ENCODE peak calls at places on chromosomes 1 and 21, in five cellular contexts. One of them, this sample, is unnamed.

GRCh38 chr1:243213045-243213787 is 41.9 kb downstream of the CEP170 start:
- DNase-seq in osteoblast: peak
- DNase-seq in T-helper 1 cell: no peak
- DNase-seq in AG08396: peak
- DNase-seq in posterior vena cava: no peak
- DNase-seq in this sample: no peak

GRCh38 chr1:53139911-53140310 is 2.5 kb downstream of the SLC1A7 start:
- DNase-seq in osteoblast: peak
- DNase-seq in posterior vena cava: no peak
- DNase-seq in T-helper 1 cell: no peak
- DNase-seq in AG08396: no peak
- DNase-seq in this sample: peak

GRCh38 chr1:64495878-64496277 is 25.9 kb downstream of the CACHD1 start:
- DNase-seq in T-helper 1 cell: no peak
- DNase-seq in posterior vena cava: no peak
- DNase-seq in osteoblast: no peak
- DNase-seq in AG08396: no peak
- DNase-seq in this sample: no peak

GRCh38 chr1:1390675-1391074 is 8.5 kb downstream of the CCNL2 start:
- DNase-seq in AG08396: no peak
- DNase-seq in osteoblast: peak
- DNase-seq in posterior vena cava: no peak
- DNase-seq in T-helper 1 cell: no peak
- DNase-seq in this sample: no peak

GRCh38 chr21:42535602-42536171 is 22.0 kb downstream of the SLC37A1 start:
- DNase-seq in osteoblast: no peak
- DNase-seq in AG08396: no peak
- DNase-seq in posterior vena cava: peak
- DNase-seq in T-helper 1 cell: no peak
- DNase-seq in this sample: no peak

GRCh38 chr1:53371121-53371666 is 43.3 kb upstream of the LRP8 start:
- DNase-seq in osteoblast: no peak
- DNase-seq in T-helper 1 cell: no peak
- DNase-seq in AG08396: no peak
- DNase-seq in posterior vena cava: peak
- DNase-seq in this sample: peak

GRCh38 chr21:45427331-45428271 is 22.6 kb downstream of the COL18A1 start:
- DNase-seq in osteoblast: peak
- DNase-seq in posterior vena cava: peak
- DNase-seq in AG08396: peak
- DNase-seq in T-helper 1 cell: no peak
- DNase-seq in this sample: no peak

GRCh38 chr1:19436716-19437476 is 48.4 kb downstream of the CAPZB start:
- DNase-seq in posterior vena cava: peak
- DNase-seq in T-helper 1 cell: no peak
- DNase-seq in osteoblast: no peak
- DNase-seq in AG08396: no peak
- DNase-seq in this sample: peak

GRCh38 chr1:109395602-109396512 is 1.9 kb downstream of the SORT1 start:
- DNase-seq in osteoblast: peak
- DNase-seq in posterior vena cava: no peak
- DNase-seq in AG08396: peak
- DNase-seq in T-helper 1 cell: no peak
- DNase-seq in this sample: no peak

GRCh38 chr1:15994590-15995351 is 9.3 kb upstream of the SRARP start:
- DNase-seq in T-helper 1 cell: no peak
- DNase-seq in AG08396: peak
- DNase-seq in posterior vena cava: peak
- DNase-seq in osteoblast: peak
- DNase-seq in this sample: no peak

GRCh38 chr21:35149698-35150097 is 100.6 kb upstream of the RUNX1 start:
- DNase-seq in T-helper 1 cell: no peak
- DNase-seq in osteoblast: no peak
- DNase-seq in AG08396: no peak
- DNase-seq in posterior vena cava: no peak
- DNase-seq in this sample: no peak

GRCh38 chr1:34113887-34114286 is 51.1 kb downstream of the CSMD2 start:
- DNase-seq in osteoblast: no peak
- DNase-seq in AG08396: no peak
- DNase-seq in T-helper 1 cell: no peak
- DNase-seq in posterior vena cava: no peak
- DNase-seq in this sample: peak

GRCh38 chr1:159925713-159926066 is 383 bp upstream of the TAGLN2 start:
- DNase-seq in posterior vena cava: no peak
- DNase-seq in AG08396: peak
- DNase-seq in osteoblast: no peak
- DNase-seq in T-helper 1 cell: no peak
- DNase-seq in this sample: no peak

GRCh38 chr1:14742181-14742980 is 143.9 kb downstream of the KAZN start:
- DNase-seq in T-helper 1 cell: no peak
- DNase-seq in posterior vena cava: no peak
- DNase-seq in AG08396: peak
- DNase-seq in osteoblast: peak
- DNase-seq in this sample: no peak

GRCh38 chr1:219548386-219548785 is 64.5 kb downstream of the ZC3H11B start:
- DNase-seq in AG08396: no peak
- DNase-seq in T-helper 1 cell: no peak
- DNase-seq in posterior vena cava: no peak
- DNase-seq in osteoblast: no peak
- DNase-seq in this sample: no peak

GRCh38 chr21:46092811-46093667 is 4.9 kb upstream of the COL6A2 start:
- DNase-seq in osteoblast: peak
- DNase-seq in AG08396: peak
- DNase-seq in posterior vena cava: peak
- DNase-seq in T-helper 1 cell: no peak
- DNase-seq in this sample: peak

GRCh38 chr1:64516301-64516700 is 46.4 kb downstream of the CACHD1 start:
- DNase-seq in T-helper 1 cell: no peak
- DNase-seq in AG08396: no peak
- DNase-seq in posterior vena cava: no peak
- DNase-seq in osteoblast: no peak
- DNase-seq in this sample: no peak

GRCh38 chr21:37264808-37265207 is 2.3 kb downstream of the VPS26C start:
- DNase-seq in AG08396: no peak
- DNase-seq in osteoblast: no peak
- DNase-seq in posterior vena cava: no peak
- DNase-seq in T-helper 1 cell: no peak
- DNase-seq in this sample: no peak

GRCh38 chr1:87334351-87335174 is 5.9 kb downstream of the LMO4 start:
- DNase-seq in AG08396: peak
- DNase-seq in posterior vena cava: no peak
- DNase-seq in T-helper 1 cell: no peak
- DNase-seq in osteoblast: peak
- DNase-seq in this sample: no peak

GRCh38 chr1:10647414-10648170 is 148.9 kb downstream of the CASZ1 start:
- DNase-seq in posterior vena cava: no peak
- DNase-seq in T-helper 1 cell: no peak
- DNase-seq in AG08396: no peak
- DNase-seq in osteoblast: no peak
- DNase-seq in this sample: no peak

GRCh38 chr1:217562229-217562878 is 68.5 kb downstream of the GPATCH2 start:
- DNase-seq in AG08396: peak
- DNase-seq in osteoblast: no peak
- DNase-seq in T-helper 1 cell: no peak
- DNase-seq in posterior vena cava: no peak
- DNase-seq in this sample: no peak

GRCh38 chr1:59976194-59977074 is 49.9 kb upstream of the CYP2J2 start:
- DNase-seq in AG08396: peak
- DNase-seq in T-helper 1 cell: peak
- DNase-seq in osteoblast: peak
- DNase-seq in posterior vena cava: peak
- DNase-seq in this sample: no peak

GRCh38 chr1:30704271-30704670 is 19.1 kb downstream of the MATN1 start:
- DNase-seq in AG08396: no peak
- DNase-seq in osteoblast: peak
- DNase-seq in posterior vena cava: peak
- DNase-seq in T-helper 1 cell: no peak
- DNase-seq in this sample: no peak

GRCh38 chr1:225532240-225532944 is 104.6 kb upstream of the LBR start:
- DNase-seq in T-helper 1 cell: no peak
- DNase-seq in AG08396: no peak
- DNase-seq in posterior vena cava: no peak
- DNase-seq in osteoblast: no peak
- DNase-seq in this sample: no peak

GRCh38 chr1:185045793-185046441 is 559 bp downstream of the RNF2 start:
- DNase-seq in osteoblast: peak
- DNase-seq in posterior vena cava: no peak
- DNase-seq in T-helper 1 cell: peak
- DNase-seq in AG08396: peak
- DNase-seq in this sample: no peak

GRCh38 chr1:16366722-16367257 is at the start of gene SZRD1:
- DNase-seq in posterior vena cava: peak
- DNase-seq in osteoblast: peak
- DNase-seq in AG08396: peak
- DNase-seq in T-helper 1 cell: peak
- DNase-seq in this sample: peak

GRCh38 chr1:216111842-216112241 is 311.4 kb downstream of the USH2A start:
- DNase-seq in posterior vena cava: no peak
- DNase-seq in T-helper 1 cell: no peak
- DNase-seq in AG08396: no peak
- DNase-seq in osteoblast: no peak
- DNase-seq in this sample: no peak

GRCh38 chr1:223500560-223501425 is 107.6 kb downstream of the CCDC185 start:
- DNase-seq in AG08396: peak
- DNase-seq in posterior vena cava: peak
- DNase-seq in osteoblast: peak
- DNase-seq in T-helper 1 cell: no peak
- DNase-seq in this sample: no peak

GRCh38 chr21:45010096-45010495 is 64.3 kb upstream of the ADARB1 start:
- DNase-seq in posterior vena cava: no peak
- DNase-seq in osteoblast: no peak
- DNase-seq in T-helper 1 cell: no peak
- DNase-seq in AG08396: no peak
- DNase-seq in this sample: no peak

GRCh38 chr1:155193275-155193990 is 14.3 kb downstream of the THBS3 start:
- DNase-seq in T-helper 1 cell: peak
- DNase-seq in osteoblast: peak
- DNase-seq in AG08396: peak
- DNase-seq in posterior vena cava: peak
- DNase-seq in this sample: peak

GRCh38 chr1:108575241-108575850 is 15.4 kb downstream of the EEIG2 start:
- DNase-seq in T-helper 1 cell: no peak
- DNase-seq in osteoblast: no peak
- DNase-seq in AG08396: no peak
- DNase-seq in posterior vena cava: no peak
- DNase-seq in this sample: no peak

GRCh38 chr1:26127235-26128163 is 15.9 kb downstream of the PDIK1L start:
- DNase-seq in posterior vena cava: no peak
- DNase-seq in T-helper 1 cell: no peak
- DNase-seq in AG08396: no peak
- DNase-seq in osteoblast: peak
- DNase-seq in this sample: no peak

GRCh38 chr21:14843991-14844390 is 220.8 kb downstream of the NRIP1 start:
- DNase-seq in T-helper 1 cell: no peak
- DNase-seq in AG08396: peak
- DNase-seq in posterior vena cava: no peak
- DNase-seq in osteoblast: no peak
- DNase-seq in this sample: no peak

GRCh38 chr1:229952670-229953520 is 114.1 kb upstream of the GALNT2 start:
- DNase-seq in T-helper 1 cell: no peak
- DNase-seq in osteoblast: no peak
- DNase-seq in posterior vena cava: no peak
- DNase-seq in AG08396: no peak
- DNase-seq in this sample: peak

GRCh38 chr1:230074270-230074669 is 7.2 kb downstream of the GALNT2 start:
- DNase-seq in posterior vena cava: no peak
- DNase-seq in osteoblast: no peak
- DNase-seq in AG08396: no peak
- DNase-seq in T-helper 1 cell: no peak
- DNase-seq in this sample: no peak

GRCh38 chr1:181189691-181190361 is 101.3 kb downstream of the IER5 start:
- DNase-seq in osteoblast: peak
- DNase-seq in T-helper 1 cell: peak
- DNase-seq in AG08396: peak
- DNase-seq in posterior vena cava: peak
- DNase-seq in this sample: no peak

GRCh38 chr21:39218082-39218409 is 34.8 kb upstream of the PSMG1 start:
- DNase-seq in T-helper 1 cell: no peak
- DNase-seq in posterior vena cava: no peak
- DNase-seq in osteoblast: no peak
- DNase-seq in AG08396: no peak
- DNase-seq in this sample: no peak

GRCh38 chr1:67646145-67647035 is 38.6 kb upstream of the GADD45A start:
- DNase-seq in AG08396: no peak
- DNase-seq in osteoblast: no peak
- DNase-seq in posterior vena cava: no peak
- DNase-seq in T-helper 1 cell: no peak
- DNase-seq in this sample: peak

GRCh38 chr1:218553197-218553596 is 208.1 kb downstream of the TGFB2 start:
- DNase-seq in posterior vena cava: no peak
- DNase-seq in T-helper 1 cell: no peak
- DNase-seq in osteoblast: no peak
- DNase-seq in AG08396: peak
- DNase-seq in this sample: no peak

GRCh38 chr1:99481391-99481996 is 164.4 kb upstream of the PALMD start:
- DNase-seq in posterior vena cava: no peak
- DNase-seq in osteoblast: peak
- DNase-seq in T-helper 1 cell: peak
- DNase-seq in AG08396: peak
- DNase-seq in this sample: no peak

This sample was measured in esophagus muscularis mucosa.